ENCODE peak calls at places on chromosomes 1 and 21, in six cellular contexts. One of them, this sample, is unnamed.

GRCh38 chr1:22888320-22889075 is 84.2 kb downstream of the LACTBL1 start:
- DNase-seq in fibroblast of mammary gland: peak
- DNase-seq in heart right ventricle: no peak
- DNase-seq in Panc1: no peak
- DNase-seq in breast epithelium: no peak
- DNase-seq in astrocyte: peak
- DNase-seq in this sample: no peak

GRCh38 chr21:18940791-18941190 is 537.2 kb upstream of the TMPRSS15 start:
- DNase-seq in astrocyte: no peak
- DNase-seq in Panc1: no peak
- DNase-seq in breast epithelium: no peak
- DNase-seq in fibroblast of mammary gland: no peak
- DNase-seq in heart right ventricle: no peak
- DNase-seq in this sample: no peak

GRCh38 chr1:96541491-96541890 is 180.1 kb upstream of the PTBP2 start:
- DNase-seq in fibroblast of mammary gland: no peak
- DNase-seq in astrocyte: no peak
- DNase-seq in Panc1: no peak
- DNase-seq in heart right ventricle: no peak
- DNase-seq in breast epithelium: no peak
- DNase-seq in this sample: no peak

GRCh38 chr21:16323586-16323985 is 593.8 kb downstream of the USP25 start:
- DNase-seq in heart right ventricle: no peak
- DNase-seq in astrocyte: peak
- DNase-seq in breast epithelium: no peak
- DNase-seq in Panc1: no peak
- DNase-seq in fibroblast of mammary gland: peak
- DNase-seq in this sample: no peak

GRCh38 chr1:67274623-67275325 is 32.9 kb upstream of the IL12RB2 start:
- DNase-seq in breast epithelium: no peak
- DNase-seq in fibroblast of mammary gland: no peak
- DNase-seq in heart right ventricle: no peak
- DNase-seq in astrocyte: no peak
- DNase-seq in Panc1: no peak
- DNase-seq in this sample: no peak

GRCh38 chr1:116218922-116219321 is 107.7 kb downstream of the MAB21L3 start:
- DNase-seq in fibroblast of mammary gland: no peak
- DNase-seq in Panc1: no peak
- DNase-seq in heart right ventricle: peak
- DNase-seq in breast epithelium: no peak
- DNase-seq in astrocyte: no peak
- DNase-seq in this sample: no peak

GRCh38 chr1:164058192-164058591 is 500.8 kb upstream of the PBX1 start:
- DNase-seq in astrocyte: no peak
- DNase-seq in Panc1: no peak
- DNase-seq in breast epithelium: no peak
- DNase-seq in heart right ventricle: no peak
- DNase-seq in fibroblast of mammary gland: no peak
- DNase-seq in this sample: no peak

GRCh38 chr1:234546890-234547788 is 62.8 kb downstream of the IRF2BP2 start:
- DNase-seq in heart right ventricle: no peak
- DNase-seq in Panc1: no peak
- DNase-seq in astrocyte: peak
- DNase-seq in fibroblast of mammary gland: no peak
- DNase-seq in breast epithelium: peak
- DNase-seq in this sample: no peak

GRCh38 chr1:5596651-5597050 is 395.6 kb downstream of the NPHP4 start:
- DNase-seq in heart right ventricle: no peak
- DNase-seq in fibroblast of mammary gland: no peak
- DNase-seq in astrocyte: no peak
- DNase-seq in breast epithelium: no peak
- DNase-seq in Panc1: no peak
- DNase-seq in this sample: peak

GRCh38 chr1:150976879-150977694 is 2.5 kb upstream of the CERS2 start:
- DNase-seq in astrocyte: no peak
- DNase-seq in fibroblast of mammary gland: no peak
- DNase-seq in heart right ventricle: peak
- DNase-seq in Panc1: peak
- DNase-seq in breast epithelium: peak
- DNase-seq in this sample: peak

GRCh38 chr1:163472267-163472666 is 150.5 kb downstream of the NUF2 start:
- DNase-seq in astrocyte: peak
- DNase-seq in fibroblast of mammary gland: no peak
- DNase-seq in breast epithelium: no peak
- DNase-seq in Panc1: no peak
- DNase-seq in heart right ventricle: no peak
- DNase-seq in this sample: no peak

GRCh38 chr21:16419188-16419874 is 689.5 kb downstream of the USP25 start:
- DNase-seq in heart right ventricle: peak
- DNase-seq in fibroblast of mammary gland: peak
- DNase-seq in breast epithelium: peak
- DNase-seq in astrocyte: peak
- DNase-seq in Panc1: no peak
- DNase-seq in this sample: peak

GRCh38 chr1:200731654-200732332 is 6.9 kb upstream of the CAMSAP2 start:
- DNase-seq in Panc1: no peak
- DNase-seq in astrocyte: no peak
- DNase-seq in heart right ventricle: no peak
- DNase-seq in fibroblast of mammary gland: no peak
- DNase-seq in breast epithelium: no peak
- DNase-seq in this sample: no peak

GRCh38 chr1:76267631-76268030 is 193.1 kb downstream of the ST6GALNAC3 start:
- DNase-seq in fibroblast of mammary gland: no peak
- DNase-seq in heart right ventricle: no peak
- DNase-seq in breast epithelium: no peak
- DNase-seq in astrocyte: no peak
- DNase-seq in Panc1: no peak
- DNase-seq in this sample: no peak

GRCh38 chr1:68231627-68232303 is 558 bp downstream of the WLS start:
- DNase-seq in breast epithelium: peak
- DNase-seq in heart right ventricle: peak
- DNase-seq in astrocyte: peak
- DNase-seq in Panc1: no peak
- DNase-seq in fibroblast of mammary gland: peak
- DNase-seq in this sample: no peak

GRCh38 chr1:46533179-46533864 is 18.1 kb downstream of the KNCN start:
- DNase-seq in fibroblast of mammary gland: peak
- DNase-seq in Panc1: no peak
- DNase-seq in breast epithelium: no peak
- DNase-seq in astrocyte: peak
- DNase-seq in heart right ventricle: peak
- DNase-seq in this sample: peak

GRCh38 chr21:46374761-46375389 is 50.9 kb downstream of the PCNT start:
- DNase-seq in astrocyte: no peak
- DNase-seq in fibroblast of mammary gland: no peak
- DNase-seq in breast epithelium: no peak
- DNase-seq in heart right ventricle: no peak
- DNase-seq in Panc1: no peak
- DNase-seq in this sample: no peak

GRCh38 chr1:247360116-247360898 is 28.6 kb upstream of the ZNF496 start:
- DNase-seq in fibroblast of mammary gland: peak
- DNase-seq in astrocyte: no peak
- DNase-seq in breast epithelium: no peak
- DNase-seq in heart right ventricle: no peak
- DNase-seq in Panc1: no peak
- DNase-seq in this sample: no peak

GRCh38 chr1:247357781-247358211 is 26.1 kb upstream of the ZNF496 start:
- DNase-seq in Panc1: no peak
- DNase-seq in fibroblast of mammary gland: peak
- DNase-seq in astrocyte: peak
- DNase-seq in heart right ventricle: no peak
- DNase-seq in breast epithelium: no peak
- DNase-seq in this sample: peak

GRCh38 chr1:247357062-247357780 is 25.6 kb upstream of the ZNF496 start:
- DNase-seq in heart right ventricle: no peak
- DNase-seq in breast epithelium: no peak
- DNase-seq in Panc1: no peak
- DNase-seq in astrocyte: peak
- DNase-seq in fibroblast of mammary gland: peak
- DNase-seq in this sample: no peak

GRCh38 chr1:247360991-247361721 is 29.5 kb upstream of the ZNF496 start:
- DNase-seq in breast epithelium: no peak
- DNase-seq in Panc1: no peak
- DNase-seq in heart right ventricle: peak
- DNase-seq in fibroblast of mammary gland: peak
- DNase-seq in astrocyte: no peak
- DNase-seq in this sample: no peak

GRCh38 chr1:247358920-247359319 is 27.3 kb upstream of the ZNF496 start:
- DNase-seq in breast epithelium: no peak
- DNase-seq in Panc1: no peak
- DNase-seq in heart right ventricle: no peak
- DNase-seq in astrocyte: no peak
- DNase-seq in fibroblast of mammary gland: peak
- DNase-seq in this sample: no peak
- TF ChIP-seq CTCF in breast epithelium: no peak
- TF ChIP-seq CTCF in Panc1: no peak
- TF ChIP-seq CTCF in heart right ventricle: no peak
- TF ChIP-seq CTCF in astrocyte: no peak
- TF ChIP-seq CTCF in fibroblast of mammary gland: peak
- TF ChIP-seq CTCF in this sample: no peak

GRCh38 chr1:156772222-156772621 is 4.9 kb downstream of the PRCC start:
- DNase-seq in fibroblast of mammary gland: no peak
- DNase-seq in astrocyte: no peak
- DNase-seq in Panc1: no peak
- DNase-seq in heart right ventricle: no peak
- DNase-seq in breast epithelium: no peak
- DNase-seq in this sample: no peak
- TF ChIP-seq CTCF in fibroblast of mammary gland: no peak
- TF ChIP-seq CTCF in astrocyte: no peak
- TF ChIP-seq CTCF in Panc1: no peak
- TF ChIP-seq CTCF in heart right ventricle: no peak
- TF ChIP-seq CTCF in breast epithelium: no peak
- TF ChIP-seq CTCF in this sample: no peak

GRCh38 chr21:28871388-28872015 is 121.2 kb downstream of the LTN1 start:
- DNase-seq in astrocyte: no peak
- DNase-seq in heart right ventricle: no peak
- DNase-seq in Panc1: no peak
- DNase-seq in fibroblast of mammary gland: peak
- DNase-seq in breast epithelium: no peak
- DNase-seq in this sample: no peak
- TF ChIP-seq CTCF in astrocyte: no peak
- TF ChIP-seq CTCF in heart right ventricle: no peak
- TF ChIP-seq CTCF in Panc1: no peak
- TF ChIP-seq CTCF in fibroblast of mammary gland: no peak
- TF ChIP-seq CTCF in breast epithelium: no peak
- TF ChIP-seq CTCF in this sample: no peak

GRCh38 chr1:47575855-47576757 is 138.3 kb downstream of the FOXD2 start:
- DNase-seq in heart right ventricle: no peak
- DNase-seq in breast epithelium: no peak
- DNase-seq in fibroblast of mammary gland: peak
- DNase-seq in Panc1: no peak
- DNase-seq in astrocyte: peak
- DNase-seq in this sample: no peak
- TF ChIP-seq CTCF in heart right ventricle: no peak
- TF ChIP-seq CTCF in breast epithelium: no peak
- TF ChIP-seq CTCF in fibroblast of mammary gland: no peak
- TF ChIP-seq CTCF in Panc1: no peak
- TF ChIP-seq CTCF in astrocyte: no peak
- TF ChIP-seq CTCF in this sample: no peak

DNA sequence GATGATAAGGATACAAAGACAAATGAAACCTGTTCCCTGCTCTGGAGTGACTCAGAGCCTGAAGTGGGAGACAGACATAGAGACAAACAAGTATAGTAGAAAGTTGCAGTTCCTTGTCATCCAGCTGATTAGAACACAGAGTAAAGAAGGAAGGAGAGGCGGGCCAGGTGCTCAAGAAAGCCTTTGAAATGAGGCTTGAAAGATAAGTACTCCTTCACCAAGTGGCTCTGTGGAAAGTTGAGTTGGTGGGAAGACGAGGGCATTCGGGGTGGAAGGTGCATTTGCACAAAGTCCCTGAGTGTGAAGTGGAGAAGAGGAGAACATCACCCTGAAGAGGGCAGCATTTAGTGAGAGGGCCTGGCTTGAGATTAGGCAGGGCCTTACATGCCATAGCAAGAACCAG is 17.0 kb downstream of the MARK1 start:
- DNase-seq in astrocyte: no peak
- DNase-seq in Panc1: no peak
- DNase-seq in heart right ventricle: no peak
- DNase-seq in fibroblast of mammary gland: no peak
- DNase-seq in breast epithelium: no peak
- DNase-seq in this sample: peak
- TF ChIP-seq CTCF in astrocyte: no peak
- TF ChIP-seq CTCF in Panc1: peak
- TF ChIP-seq CTCF in heart right ventricle: no peak
- TF ChIP-seq CTCF in fibroblast of mammary gland: peak
- TF ChIP-seq CTCF in breast epithelium: no peak
- TF ChIP-seq CTCF in this sample: peak

DNA sequence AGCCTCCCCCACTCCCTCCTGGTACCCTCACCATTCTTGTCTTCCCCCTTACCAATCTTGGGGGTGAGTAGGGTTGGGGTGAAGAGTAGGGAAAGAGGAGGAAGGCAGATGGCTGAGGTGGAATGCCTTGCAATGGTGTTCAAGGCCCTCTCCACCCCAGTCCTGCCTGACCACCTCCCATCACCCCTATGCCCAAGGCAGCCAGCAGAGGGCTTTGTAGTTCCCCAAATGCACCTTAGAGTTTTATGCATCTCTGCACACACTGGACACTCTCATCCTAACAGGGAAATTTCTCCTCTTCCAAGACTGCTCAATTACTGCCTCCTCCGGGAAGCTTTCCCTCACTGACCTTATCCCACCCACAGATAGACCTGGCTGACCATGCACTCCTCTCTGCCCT is 15.4 kb downstream of the KIF17 start:
- DNase-seq in Panc1: no peak
- DNase-seq in heart right ventricle: no peak
- DNase-seq in breast epithelium: no peak
- DNase-seq in fibroblast of mammary gland: peak
- DNase-seq in astrocyte: no peak
- DNase-seq in this sample: no peak
- TF ChIP-seq CTCF in Panc1: peak
- TF ChIP-seq CTCF in heart right ventricle: no peak
- TF ChIP-seq CTCF in breast epithelium: no peak
- TF ChIP-seq CTCF in fibroblast of mammary gland: peak
- TF ChIP-seq CTCF in astrocyte: peak
- TF ChIP-seq CTCF in this sample: no peak

DNA sequence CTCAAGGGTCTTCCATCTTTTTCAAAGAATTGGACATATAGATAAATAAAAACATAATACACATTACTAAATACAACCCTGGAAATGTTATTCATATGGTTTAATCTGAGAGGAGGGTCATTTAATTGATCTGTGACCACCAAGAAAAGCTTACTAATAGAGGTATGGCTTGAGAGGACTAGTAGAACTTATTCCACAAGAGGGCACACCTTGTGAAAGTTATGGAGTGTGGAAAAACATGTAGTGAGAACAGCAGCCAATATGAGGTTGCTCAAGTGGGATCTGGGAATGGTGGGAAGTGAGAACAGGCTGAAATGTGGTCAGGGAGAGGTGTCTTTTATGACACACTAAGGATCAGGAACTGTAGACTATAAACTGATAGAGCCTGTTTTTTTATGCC is 973.5 kb upstream of the B3GALT2 start:
- DNase-seq in heart right ventricle: no peak
- DNase-seq in Panc1: no peak
- DNase-seq in breast epithelium: no peak
- DNase-seq in fibroblast of mammary gland: no peak
- DNase-seq in astrocyte: no peak
- DNase-seq in this sample: no peak
- TF ChIP-seq CTCF in heart right ventricle: no peak
- TF ChIP-seq CTCF in Panc1: peak
- TF ChIP-seq CTCF in breast epithelium: no peak
- TF ChIP-seq CTCF in fibroblast of mammary gland: no peak
- TF ChIP-seq CTCF in astrocyte: no peak
- TF ChIP-seq CTCF in this sample: no peak